ENCODE peak calls at places on chromosomes 4 and X, in seven cellular contexts. H, Z, F, S, I, Y and N are unnamed samples.

GRCh38 chrX:11239230-11239629 is 54.0 kb upstream of the AMELX start:
- DNase-seq in H (no peak), F (no peak), I (no peak), Z (peak), S (peak), Y (no peak), N (no peak)

GRCh38 chr4:38583102-38583501 is 80.9 kb upstream of the KLF3 start:
- DNase-seq in Z (no peak), S (no peak), Y (no peak), I (no peak), H (peak), F (peak), N (no peak)

GRCh38 chrX:24081661-24082154 is 27.0 kb downstream of the EIF2S3 start:
- DNase-seq in I (no peak), S (peak), Z (peak), H (peak), Y (peak), F (peak), N (peak)

GRCh38 chr4:153962311-153963039 is 173.6 kb upstream of the SFRP2 start:
- DNase-seq in H (no peak), S (no peak), F (no peak), Y (no peak), I (no peak), Z (no peak), N (no peak)

GRCh38 chr4:100022792-100023222 is 72.7 kb upstream of the H2AZ1 start:
- DNase-seq in Z (no peak), I (no peak), Y (peak), H (no peak), S (no peak), F (no peak), N (no peak)

GRCh38 chrX:131366387-131366786 is 77.3 kb upstream of the IGSF1 start:
- DNase-seq in Z (no peak), I (no peak), H (no peak), F (no peak), S (no peak), Y (no peak), N (no peak)

GRCh38 chr4:76896731-76897521 is 1.0 kb downstream of the SOWAHB start:
- DNase-seq in S (peak), Y (peak), F (peak), H (no peak), I (no peak), Z (peak), N (no peak)

GRCh38 chrX:70168238-70169188 is 8.8 kb upstream of the DGAT2L6 start:
- DNase-seq in H (no peak), F (no peak), Y (peak), S (peak), Z (peak), I (no peak), N (no peak)

GRCh38 chr4:156767911-156768415 is 203.6 kb downstream of the PDGFC start:
- DNase-seq in Z (no peak), H (no peak), S (no peak), Y (no peak), F (no peak), I (no peak), N (no peak)

GRCh38 chrX:10071451-10072163 is 85.2 kb upstream of the CLCN4 start:
- DNase-seq in H (no peak), I (no peak), Z (no peak), S (no peak), F (no peak), Y (no peak), N (no peak)